ENCODE peak calls at places on chromosome 3, in eight cellular contexts. One of them, this sample, is unnamed.

GRCh38 chr3:8996681-8997121 is 33.4 kb upstream of the RAD18 start:
- DNase-seq in activated naive CD4-positive, alpha-beta T cell: no peak
- DNase-seq in HuH-7.5: no peak
- DNase-seq in iris pigment epithelial cell: peak
- DNase-seq in adrenal gland: peak
- DNase-seq in stimulated activated naive CD8-positive, alpha-beta T cell treated with anti-CD3 and anti-CD28 coated beads, Interleukin-15, Interleukin-2, amounts not matched to agents 100 U/mL and 50 U/mL, for 24 hours: no peak
- DNase-seq in progenitor cell of endocrine pancreas: no peak
- DNase-seq in activated CD8-positive, alpha-beta T cell treated with anti-CD3 and anti-CD28 coated beads, Interleukin-2, amount 10 ng/mL, durations not matched to agents 7 days and 5 days: no peak
- DNase-seq in this sample: no peak

GRCh38 chr3:107690522-107691138 is 167.9 kb downstream of the BBX start:
- DNase-seq in progenitor cell of endocrine pancreas: no peak
- DNase-seq in stimulated activated naive CD8-positive, alpha-beta T cell treated with anti-CD3 and anti-CD28 coated beads, Interleukin-15, Interleukin-2, amounts not matched to agents 100 U/mL and 50 U/mL, for 24 hours: no peak
- DNase-seq in iris pigment epithelial cell: peak
- DNase-seq in activated naive CD4-positive, alpha-beta T cell: no peak
- DNase-seq in adrenal gland: no peak
- DNase-seq in HuH-7.5: peak
- DNase-seq in activated CD8-positive, alpha-beta T cell treated with anti-CD3 and anti-CD28 coated beads, Interleukin-2, amount 10 ng/mL, durations not matched to agents 7 days and 5 days: no peak
- DNase-seq in this sample: no peak

GRCh38 chr3:161559177-161559998 is 62.8 kb downstream of the OTOL1 start:
- DNase-seq in HuH-7.5: no peak
- DNase-seq in iris pigment epithelial cell: peak
- DNase-seq in adrenal gland: no peak
- DNase-seq in progenitor cell of endocrine pancreas: no peak
- DNase-seq in activated CD8-positive, alpha-beta T cell treated with anti-CD3 and anti-CD28 coated beads, Interleukin-2, amount 10 ng/mL, durations not matched to agents 7 days and 5 days: peak
- DNase-seq in activated naive CD4-positive, alpha-beta T cell: no peak
- DNase-seq in stimulated activated naive CD8-positive, alpha-beta T cell treated with anti-CD3 and anti-CD28 coated beads, Interleukin-15, Interleukin-2, amounts not matched to agents 100 U/mL and 50 U/mL, for 24 hours: no peak
- DNase-seq in this sample: no peak

GRCh38 chr3:186098740-186099139 is 10.1 kb downstream of the ETV5 start:
- DNase-seq in adrenal gland: no peak
- DNase-seq in iris pigment epithelial cell: no peak
- DNase-seq in activated naive CD4-positive, alpha-beta T cell: no peak
- DNase-seq in stimulated activated naive CD8-positive, alpha-beta T cell treated with anti-CD3 and anti-CD28 coated beads, Interleukin-15, Interleukin-2, amounts not matched to agents 100 U/mL and 50 U/mL, for 24 hours: no peak
- DNase-seq in HuH-7.5: no peak
- DNase-seq in activated CD8-positive, alpha-beta T cell treated with anti-CD3 and anti-CD28 coated beads, Interleukin-2, amount 10 ng/mL, durations not matched to agents 7 days and 5 days: no peak
- DNase-seq in progenitor cell of endocrine pancreas: no peak
- DNase-seq in this sample: no peak

GRCh38 chr3:55180936-55181535 is 253.2 kb upstream of the LRTM1 start:
- DNase-seq in activated naive CD4-positive, alpha-beta T cell: no peak
- DNase-seq in activated CD8-positive, alpha-beta T cell treated with anti-CD3 and anti-CD28 coated beads, Interleukin-2, amount 10 ng/mL, durations not matched to agents 7 days and 5 days: peak
- DNase-seq in stimulated activated naive CD8-positive, alpha-beta T cell treated with anti-CD3 and anti-CD28 coated beads, Interleukin-15, Interleukin-2, amounts not matched to agents 100 U/mL and 50 U/mL, for 24 hours: peak
- DNase-seq in HuH-7.5: no peak
- DNase-seq in iris pigment epithelial cell: peak
- DNase-seq in adrenal gland: peak
- DNase-seq in progenitor cell of endocrine pancreas: no peak
- DNase-seq in this sample: no peak

GRCh38 chr3:45034612-45035252 is 8.6 kb downstream of the CLEC3B start:
- DNase-seq in iris pigment epithelial cell: no peak
- DNase-seq in progenitor cell of endocrine pancreas: no peak
- DNase-seq in activated naive CD4-positive, alpha-beta T cell: no peak
- DNase-seq in HuH-7.5: no peak
- DNase-seq in stimulated activated naive CD8-positive, alpha-beta T cell treated with anti-CD3 and anti-CD28 coated beads, Interleukin-15, Interleukin-2, amounts not matched to agents 100 U/mL and 50 U/mL, for 24 hours: peak
- DNase-seq in adrenal gland: peak
- DNase-seq in activated CD8-positive, alpha-beta T cell treated with anti-CD3 and anti-CD28 coated beads, Interleukin-2, amount 10 ng/mL, durations not matched to agents 7 days and 5 days: peak
- DNase-seq in this sample: no peak

GRCh38 chr3:188914556-188914955 is 257.2 kb upstream of the TPRG1 start:
- DNase-seq in progenitor cell of endocrine pancreas: no peak
- DNase-seq in iris pigment epithelial cell: peak
- DNase-seq in adrenal gland: peak
- DNase-seq in activated naive CD4-positive, alpha-beta T cell: no peak
- DNase-seq in activated CD8-positive, alpha-beta T cell treated with anti-CD3 and anti-CD28 coated beads, Interleukin-2, amount 10 ng/mL, durations not matched to agents 7 days and 5 days: no peak
- DNase-seq in HuH-7.5: no peak
- DNase-seq in stimulated activated naive CD8-positive, alpha-beta T cell treated with anti-CD3 and anti-CD28 coated beads, Interleukin-15, Interleukin-2, amounts not matched to agents 100 U/mL and 50 U/mL, for 24 hours: no peak
- DNase-seq in this sample: no peak

GRCh38 chr3:9946112-9947024 is 5.8 kb downstream of the PRRT3 start:
- DNase-seq in stimulated activated naive CD8-positive, alpha-beta T cell treated with anti-CD3 and anti-CD28 coated beads, Interleukin-15, Interleukin-2, amounts not matched to agents 100 U/mL and 50 U/mL, for 24 hours: peak
- DNase-seq in progenitor cell of endocrine pancreas: peak
- DNase-seq in activated CD8-positive, alpha-beta T cell treated with anti-CD3 and anti-CD28 coated beads, Interleukin-2, amount 10 ng/mL, durations not matched to agents 7 days and 5 days: peak
- DNase-seq in iris pigment epithelial cell: peak
- DNase-seq in adrenal gland: peak
- DNase-seq in activated naive CD4-positive, alpha-beta T cell: peak
- DNase-seq in HuH-7.5: peak
- DNase-seq in this sample: peak

GRCh38 chr3:187888658-187889057 is 143.4 kb upstream of the BCL6 start:
- DNase-seq in stimulated activated naive CD8-positive, alpha-beta T cell treated with anti-CD3 and anti-CD28 coated beads, Interleukin-15, Interleukin-2, amounts not matched to agents 100 U/mL and 50 U/mL, for 24 hours: no peak
- DNase-seq in HuH-7.5: no peak
- DNase-seq in adrenal gland: no peak
- DNase-seq in progenitor cell of endocrine pancreas: no peak
- DNase-seq in activated naive CD4-positive, alpha-beta T cell: no peak
- DNase-seq in iris pigment epithelial cell: no peak
- DNase-seq in activated CD8-positive, alpha-beta T cell treated with anti-CD3 and anti-CD28 coated beads, Interleukin-2, amount 10 ng/mL, durations not matched to agents 7 days and 5 days: no peak
- DNase-seq in this sample: no peak

GRCh38 chr3:149501524-149501923 is 27.0 kb downstream of the TM4SF4 start:
- DNase-seq in stimulated activated naive CD8-positive, alpha-beta T cell treated with anti-CD3 and anti-CD28 coated beads, Interleukin-15, Interleukin-2, amounts not matched to agents 100 U/mL and 50 U/mL, for 24 hours: no peak
- DNase-seq in adrenal gland: no peak
- DNase-seq in iris pigment epithelial cell: peak
- DNase-seq in activated naive CD4-positive, alpha-beta T cell: no peak
- DNase-seq in progenitor cell of endocrine pancreas: no peak
- DNase-seq in HuH-7.5: no peak
- DNase-seq in activated CD8-positive, alpha-beta T cell treated with anti-CD3 and anti-CD28 coated beads, Interleukin-2, amount 10 ng/mL, durations not matched to agents 7 days and 5 days: no peak
- DNase-seq in this sample: no peak

GRCh38 chr3:124395584-124396340 is 334.5 kb upstream of the UMPS start:
- DNase-seq in HuH-7.5: no peak
- DNase-seq in activated CD8-positive, alpha-beta T cell treated with anti-CD3 and anti-CD28 coated beads, Interleukin-2, amount 10 ng/mL, durations not matched to agents 7 days and 5 days: no peak
- DNase-seq in stimulated activated naive CD8-positive, alpha-beta T cell treated with anti-CD3 and anti-CD28 coated beads, Interleukin-15, Interleukin-2, amounts not matched to agents 100 U/mL and 50 U/mL, for 24 hours: no peak
- DNase-seq in progenitor cell of endocrine pancreas: no peak
- DNase-seq in adrenal gland: peak
- DNase-seq in activated naive CD4-positive, alpha-beta T cell: no peak
- DNase-seq in iris pigment epithelial cell: no peak
- DNase-seq in this sample: no peak

GRCh38 chr3:52532517-52532837 is 1.2 kb downstream of the NT5DC2 start:
- DNase-seq in progenitor cell of endocrine pancreas: no peak
- DNase-seq in iris pigment epithelial cell: peak
- DNase-seq in stimulated activated naive CD8-positive, alpha-beta T cell treated with anti-CD3 and anti-CD28 coated beads, Interleukin-15, Interleukin-2, amounts not matched to agents 100 U/mL and 50 U/mL, for 24 hours: peak
- DNase-seq in activated CD8-positive, alpha-beta T cell treated with anti-CD3 and anti-CD28 coated beads, Interleukin-2, amount 10 ng/mL, durations not matched to agents 7 days and 5 days: peak
- DNase-seq in activated naive CD4-positive, alpha-beta T cell: no peak
- DNase-seq in HuH-7.5: peak
- DNase-seq in adrenal gland: no peak
- DNase-seq in this sample: no peak

GRCh38 chr3:161323926-161324621 is 47.2 kb downstream of the SPTSSB start:
- DNase-seq in progenitor cell of endocrine pancreas: no peak
- DNase-seq in stimulated activated naive CD8-positive, alpha-beta T cell treated with anti-CD3 and anti-CD28 coated beads, Interleukin-15, Interleukin-2, amounts not matched to agents 100 U/mL and 50 U/mL, for 24 hours: no peak
- DNase-seq in HuH-7.5: no peak
- DNase-seq in activated CD8-positive, alpha-beta T cell treated with anti-CD3 and anti-CD28 coated beads, Interleukin-2, amount 10 ng/mL, durations not matched to agents 7 days and 5 days: no peak
- DNase-seq in activated naive CD4-positive, alpha-beta T cell: no peak
- DNase-seq in adrenal gland: no peak
- DNase-seq in iris pigment epithelial cell: no peak
- DNase-seq in this sample: no peak

GRCh38 chr3:162586591-162586990 is 1090.0 kb downstream of the OTOL1 start:
- DNase-seq in stimulated activated naive CD8-positive, alpha-beta T cell treated with anti-CD3 and anti-CD28 coated beads, Interleukin-15, Interleukin-2, amounts not matched to agents 100 U/mL and 50 U/mL, for 24 hours: no peak
- DNase-seq in HuH-7.5: peak
- DNase-seq in activated CD8-positive, alpha-beta T cell treated with anti-CD3 and anti-CD28 coated beads, Interleukin-2, amount 10 ng/mL, durations not matched to agents 7 days and 5 days: no peak
- DNase-seq in progenitor cell of endocrine pancreas: no peak
- DNase-seq in iris pigment epithelial cell: peak
- DNase-seq in activated naive CD4-positive, alpha-beta T cell: no peak
- DNase-seq in adrenal gland: no peak
- DNase-seq in this sample: no peak

GRCh38 chr3:156180077-156180476 is 59.7 kb downstream of the KCNAB1 start:
- DNase-seq in iris pigment epithelial cell: peak
- DNase-seq in activated CD8-positive, alpha-beta T cell treated with anti-CD3 and anti-CD28 coated beads, Interleukin-2, amount 10 ng/mL, durations not matched to agents 7 days and 5 days: no peak
- DNase-seq in HuH-7.5: no peak
- DNase-seq in activated naive CD4-positive, alpha-beta T cell: no peak
- DNase-seq in progenitor cell of endocrine pancreas: no peak
- DNase-seq in stimulated activated naive CD8-positive, alpha-beta T cell treated with anti-CD3 and anti-CD28 coated beads, Interleukin-15, Interleukin-2, amounts not matched to agents 100 U/mL and 50 U/mL, for 24 hours: no peak
- DNase-seq in adrenal gland: no peak
- DNase-seq in this sample: no peak

GRCh38 chr3:77456881-77457280 is 417.0 kb downstream of the ROBO2 start:
- DNase-seq in stimulated activated naive CD8-positive, alpha-beta T cell treated with anti-CD3 and anti-CD28 coated beads, Interleukin-15, Interleukin-2, amounts not matched to agents 100 U/mL and 50 U/mL, for 24 hours: no peak
- DNase-seq in HuH-7.5: no peak
- DNase-seq in activated naive CD4-positive, alpha-beta T cell: no peak
- DNase-seq in iris pigment epithelial cell: no peak
- DNase-seq in adrenal gland: no peak
- DNase-seq in progenitor cell of endocrine pancreas: no peak
- DNase-seq in activated CD8-positive, alpha-beta T cell treated with anti-CD3 and anti-CD28 coated beads, Interleukin-2, amount 10 ng/mL, durations not matched to agents 7 days and 5 days: no peak
- DNase-seq in this sample: no peak

GRCh38 chr3:118781879-118782278 is 252.8 kb downstream of the IGSF11 start:
- DNase-seq in adrenal gland: no peak
- DNase-seq in activated CD8-positive, alpha-beta T cell treated with anti-CD3 and anti-CD28 coated beads, Interleukin-2, amount 10 ng/mL, durations not matched to agents 7 days and 5 days: no peak
- DNase-seq in HuH-7.5: no peak
- DNase-seq in iris pigment epithelial cell: no peak
- DNase-seq in progenitor cell of endocrine pancreas: no peak
- DNase-seq in stimulated activated naive CD8-positive, alpha-beta T cell treated with anti-CD3 and anti-CD28 coated beads, Interleukin-15, Interleukin-2, amounts not matched to agents 100 U/mL and 50 U/mL, for 24 hours: no peak
- DNase-seq in activated naive CD4-positive, alpha-beta T cell: no peak
- DNase-seq in this sample: no peak

GRCh38 chr3:192261135-192261534 is 466.2 kb downstream of the FGF12 start:
- DNase-seq in stimulated activated naive CD8-positive, alpha-beta T cell treated with anti-CD3 and anti-CD28 coated beads, Interleukin-15, Interleukin-2, amounts not matched to agents 100 U/mL and 50 U/mL, for 24 hours: no peak
- DNase-seq in activated naive CD4-positive, alpha-beta T cell: no peak
- DNase-seq in progenitor cell of endocrine pancreas: no peak
- DNase-seq in activated CD8-positive, alpha-beta T cell treated with anti-CD3 and anti-CD28 coated beads, Interleukin-2, amount 10 ng/mL, durations not matched to agents 7 days and 5 days: no peak
- DNase-seq in iris pigment epithelial cell: no peak
- DNase-seq in adrenal gland: no peak
- DNase-seq in HuH-7.5: no peak
- DNase-seq in this sample: no peak

GRCh38 chr3:79521221-79521848 is 246.5 kb downstream of the ROBO1 start:
- DNase-seq in adrenal gland: no peak
- DNase-seq in iris pigment epithelial cell: peak
- DNase-seq in HuH-7.5: no peak
- DNase-seq in progenitor cell of endocrine pancreas: no peak
- DNase-seq in activated naive CD4-positive, alpha-beta T cell: no peak
- DNase-seq in stimulated activated naive CD8-positive, alpha-beta T cell treated with anti-CD3 and anti-CD28 coated beads, Interleukin-15, Interleukin-2, amounts not matched to agents 100 U/mL and 50 U/mL, for 24 hours: no peak
- DNase-seq in activated CD8-positive, alpha-beta T cell treated with anti-CD3 and anti-CD28 coated beads, Interleukin-2, amount 10 ng/mL, durations not matched to agents 7 days and 5 days: no peak
- DNase-seq in this sample: no peak

GRCh38 chr3:107346559-107346958 is 30.7 kb upstream of the CCDC54 start:
- DNase-seq in progenitor cell of endocrine pancreas: no peak
- DNase-seq in HuH-7.5: no peak
- DNase-seq in stimulated activated naive CD8-positive, alpha-beta T cell treated with anti-CD3 and anti-CD28 coated beads, Interleukin-15, Interleukin-2, amounts not matched to agents 100 U/mL and 50 U/mL, for 24 hours: no peak
- DNase-seq in activated naive CD4-positive, alpha-beta T cell: no peak
- DNase-seq in activated CD8-positive, alpha-beta T cell treated with anti-CD3 and anti-CD28 coated beads, Interleukin-2, amount 10 ng/mL, durations not matched to agents 7 days and 5 days: no peak
- DNase-seq in iris pigment epithelial cell: peak
- DNase-seq in adrenal gland: no peak
- DNase-seq in this sample: no peak